ENCODE peak calls at places on chromosomes 7 and 10, in ten cellular contexts. S is HT-29; Z is germinal center; T is stimulated activated CD8-positive, alpha-beta memory T cell treated with anti-CD3 and anti-CD28 coated beads, Interleukin-4, amount 100 ng/mL, for 48 hours; I is uterus; C is hippocampal formation; W is chondrocyte; D is MCF 10A; K is effector CD4-positive, alpha-beta T cell; J is NCI-H1694. Q is an unnamed sample.

GRCh38 chr7:88431861-88432260 is 125.2 kb upstream of the STEAP4 start:
- DNase-seq in S (no peak), Z (no peak), T (no peak), I (no peak), C (no peak), W (no peak), D (no peak), K (no peak), J (no peak), Q (no peak)

GRCh38 chr10:21624951-21625350 is 90.9 kb downstream of the MLLT10 start:
- DNase-seq in S (no peak), Z (no peak), T (no peak), I (no peak), C (no peak), W (no peak), D (no peak), K (no peak), J (no peak), Q (no peak)

GRCh38 chr7:45161138-45161537 is 3.5 kb downstream of the RAMP3 start:
- DNase-seq in S (no peak), Z (no peak), T (no peak), I (no peak), C (no peak), W (peak; percentile 26), D (no peak), K (no peak), J (no peak), Q (no peak)

GRCh38 chr10:104906112-104906511 is 265.0 kb downstream of the SORCS3 start:
- DNase-seq in S (no peak), Z (no peak), T (no peak), I (no peak), C (no peak), W (no peak), D (no peak), K (no peak), J (no peak), Q (no peak)

GRCh38 chr7:74289660-74290589 is 718 bp downstream of the CLIP2 start:
- DNase-seq in S (no peak), Z (peak; percentile 46), T (peak; percentile 36), I (peak; percentile 56), C (peak; percentile 39), W (no peak), D (no peak), K (peak; percentile 15), J (no peak), Q (no peak)

GRCh38 chr7:116644628-116645027 is 27.4 kb upstream of the MET start:
- DNase-seq in S (no peak), Z (no peak), T (no peak), I (no peak), C (no peak), W (no peak), D (no peak), K (no peak), J (no peak), Q (no peak)

GRCh38 chr7:142308918-142309317 is 51.1 kb upstream of the PRSS58 start:
- DNase-seq in S (no peak), Z (no peak), T (no peak), I (no peak), C (no peak), W (no peak), D (no peak), K (no peak), J (no peak), Q (no peak)

GRCh38 chr10:3887885-3888476 is 103.0 kb upstream of the KLF6 start:
- DNase-seq in S (peak; percentile 43), Z (no peak), T (peak; percentile 65), I (peak; percentile 61), C (no peak), W (no peak), D (peak; percentile 77), K (peak; percentile 69), J (no peak), Q (peak; percentile 36)

GRCh38 chr7:2619120-2619519 is 12.7 kb upstream of the TTYH3 start:
- DNase-seq in S (no peak), Z (no peak), T (no peak), I (no peak), C (no peak), W (no peak), D (no peak), K (no peak), J (no peak), Q (no peak)

GRCh38 chr7:98289333-98289875 is 7.9 kb downstream of the BRI3 start:
- DNase-seq in S (no peak), Z (no peak), T (no peak), I (no peak), C (no peak), W (no peak), D (no peak), K (no peak), J (no peak), Q (no peak)

GRCh38 chr10:47207280-47207613 is 92.8 kb upstream of the GDF10 start:
- DNase-seq in S (peak; percentile 9), Z (no peak), T (no peak), I (no peak), C (no peak), W (no peak), D (peak; percentile 26), K (no peak), J (no peak), Q (no peak)

GRCh38 chr10:35691522-35692236 is 49.6 kb upstream of the FZD8 start:
- DNase-seq in S (no peak), Z (no peak), T (no peak), I (no peak), C (no peak), W (no peak), D (no peak), K (no peak), J (no peak), Q (no peak)

GRCh38 chr7:131581241-131582157 is 25.1 kb upstream of the PODXL start:
- DNase-seq in S (no peak), Z (no peak), T (no peak), I (peak; percentile 73), C (no peak), W (no peak), D (no peak), K (no peak), J (no peak), Q (no peak)

GRCh38 chr10:113959383-113959760 is 84.3 kb upstream of the ADRB1 start:
- DNase-seq in S (peak; percentile 91), Z (no peak), T (no peak), I (no peak), C (no peak), W (no peak), D (no peak), K (no peak), J (no peak), Q (no peak)

GRCh38 chr10:72948762-72949161 is 5.8 kb downstream of the PLA2G12B start:
- DNase-seq in S (no peak), Z (no peak), T (no peak), I (no peak), C (no peak), W (no peak), D (no peak), K (no peak), J (no peak), Q (no peak)

GRCh38 chr7:84975586-84976185 is 211.2 kb downstream of the SEMA3D start:
- DNase-seq in S (no peak), Z (no peak), T (no peak), I (no peak), C (no peak), W (no peak), D (no peak), K (no peak), J (no peak), Q (no peak)

GRCh38 chr10:61832866-61833481 is 68.5 kb upstream of the ARID5B start:
- DNase-seq in S (no peak), Z (no peak), T (no peak), I (no peak), C (no peak), W (no peak), D (peak; percentile 65), K (no peak), J (no peak), Q (peak; percentile 37)

GRCh38 chr7:26688936-26689506 is 175.4 kb downstream of the SKAP2 start:
- DNase-seq in S (no peak), Z (peak; percentile 10), T (no peak), I (no peak), C (no peak), W (no peak), D (no peak), K (no peak), J (no peak), Q (no peak)

GRCh38 chr10:70617798-70618568 is 15.4 kb upstream of the PRF1 start:
- DNase-seq in S (no peak), Z (no peak), T (peak; percentile 64), I (no peak), C (no peak), W (no peak), D (no peak), K (no peak), J (peak; percentile 5), Q (no peak)

GRCh38 chr10:35909291-35909690 is 267.2 kb upstream of the FZD8 start:
- DNase-seq in S (no peak), Z (no peak), T (no peak), I (no peak), C (no peak), W (no peak), D (no peak), K (no peak), J (no peak), Q (no peak)

GRCh38 chr10:50999163-50999562 is 75.1 kb upstream of the PRKG1 start:
- DNase-seq in S (no peak), Z (no peak), T (no peak), I (no peak), C (no peak), W (no peak), D (no peak), K (no peak), J (no peak), Q (no peak)

GRCh38 chr7:12687213-12688171 is at the start of gene ARL4A:
- DNase-seq in S (peak; percentile 100), Z (peak; percentile 79), T (peak; percentile 93), I (peak; percentile 99), C (peak; percentile 98), W (peak; percentile 99), D (peak; percentile 100), K (peak; percentile 81), J (peak; percentile 95), Q (peak; percentile 100)

GRCh38 chr7:26081627-26082026 is 70.4 kb upstream of the NFE2L3 start:
- DNase-seq in S (peak; percentile 12), Z (no peak), T (no peak), I (no peak), C (no peak), W (no peak), D (no peak), K (no peak), J (no peak), Q (no peak)

GRCh38 chr10:101236376-101237079 is 7.3 kb upstream of the LBX1 start:
- DNase-seq in S (no peak), Z (no peak), T (no peak), I (no peak), C (no peak), W (no peak), D (no peak), K (no peak), J (no peak), Q (no peak)

GRCh38 chr7:146700015-146700560 is 583.5 kb downstream of the CNTNAP2 start:
- DNase-seq in S (no peak), Z (no peak), T (no peak), I (no peak), C (no peak), W (no peak), D (no peak), K (no peak), J (no peak), Q (no peak)

GRCh38 chr10:42990721-42991441 is 86.0 kb upstream of the RET start:
- DNase-seq in S (no peak), Z (no peak), T (no peak), I (no peak), C (no peak), W (peak; percentile 82), D (no peak), K (no peak), J (no peak), Q (no peak)

GRCh38 chr7:104967595-104967994 is 46.4 kb upstream of the KMT2E start:
- DNase-seq in S (no peak), Z (no peak), T (no peak), I (no peak), C (no peak), W (no peak), D (no peak), K (no peak), J (no peak), Q (no peak)

GRCh38 chr10:80468806-80469421 is 14.8 kb downstream of the TSPAN14 start:
- DNase-seq in S (peak; percentile 47), Z (no peak), T (peak; percentile 35), I (no peak), C (no peak), W (no peak), D (no peak), K (no peak), J (no peak), Q (no peak)